ENCODE peak calls at places on chromosome 1, in four cellular contexts. B is K562, U is A549, Y is HepG2. C is an unnamed sample.

GRCh38 chr1:167707942-167708341 is 13.8 kb upstream of the MPZL1 start:
- DNase-seq in U (no peak), Y (no peak), B (no peak), C (no peak)

GRCh38 chr1:223347583-223347982 is 16.4 kb downstream of the SUSD4 start:
- DNase-seq in U (no peak), B (no peak), Y (no peak), C (no peak)

GRCh38 chr1:158445371-158445770 is 16.3 kb upstream of the OR10K1 start:
- DNase-seq in B (no peak), U (no peak), Y (no peak), C (no peak)

GRCh38 chr1:42730988-42731387 is 9.0 kb downstream of the CLDN19 start:
- DNase-seq in Y (no peak), B (peak; percentile 47), U (no peak), C (no peak)

GRCh38 chr1:197921235-197922069 is 4.3 kb downstream of the LHX9 start:
- DNase-seq in Y (no peak), U (no peak), B (no peak), C (peak; percentile 53)

GRCh38 chr1:96472471-96472870 is 249.1 kb upstream of the PTBP2 start:
- DNase-seq in Y (no peak), U (no peak), B (no peak), C (no peak)

GRCh38 chr1:111656093-111657017 is 36.8 kb downstream of the RAP1A start:
- DNase-seq in Y (peak; percentile 49), U (peak; percentile 30), B (peak; percentile 41), C (no peak)

GRCh38 chr1:167991546-167991945 is 54.7 kb upstream of the MPC2 start:
- DNase-seq in Y (no peak), U (no peak), B (no peak), C (no peak)

GRCh38 chr1:229191066-229191674 is 79.7 kb upstream of the RAB4A start:
- DNase-seq in Y (no peak), U (no peak), B (no peak), C (peak; percentile 39)

GRCh38 chr1:19294638-19295037 is 6.1 kb upstream of the AKR7A3 start:
- DNase-seq in B (no peak), U (no peak), Y (no peak), C (no peak)

GRCh38 chr1:223707270-223708000 is 4.9 kb upstream of the CAPN2 start:
- DNase-seq in U (peak; percentile 84), Y (peak; percentile 76), B (peak; percentile 78), C (no peak)

GRCh38 chr1:6612641-6613360 is 730 bp upstream of the PHF13 start:
- DNase-seq in U (no peak), B (peak; percentile 87), Y (peak; percentile 23), C (peak; percentile 50)

GRCh38 chr1:41492341-41492848 is 7.9 kb upstream of the EDN2 start:
- DNase-seq in U (no peak), Y (no peak), B (peak; percentile 86), C (peak; percentile 84)

GRCh38 chr1:213070399-213070798 is 19.4 kb downstream of the RPS6KC1 start:
- DNase-seq in Y (peak; percentile 35), B (no peak), U (no peak), C (no peak)

GRCh38 chr1:167913895-167914502 is at the start of gene ADCY10:
- DNase-seq in Y (peak; percentile 44), B (peak; percentile 29), U (no peak), C (no peak)

GRCh38 chr1:25820247-25821111 is 725 bp downstream of the MTFR1L start:
- DNase-seq in U (peak; percentile 58), B (peak; percentile 79), Y (peak; percentile 69), C (peak; percentile 47)

GRCh38 chr1:109283748-109284600 is 1.0 kb upstream of the PSRC1 start:
- DNase-seq in U (no peak), Y (no peak), B (no peak), C (no peak)

GRCh38 chr1:37764888-37765441 is at the start of gene EPHA10:
- DNase-seq in B (no peak), Y (no peak), U (no peak), C (peak; percentile 91)

GRCh38 chr1:52632732-52633290 is at the start of gene SHISAL2A:
- DNase-seq in Y (no peak), B (no peak), U (no peak), C (peak; percentile 73)

GRCh38 chr1:231606712-231607111 is 19.9 kb upstream of the DISC1 start:
- DNase-seq in Y (no peak), U (no peak), B (no peak), C (no peak)

GRCh38 chr1:218878369-218878768 is 295.3 kb upstream of the LYPLAL1 start:
- DNase-seq in B (no peak), Y (no peak), U (no peak), C (no peak)

GRCh38 chr1:165442053-165442452 is 2.9 kb downstream of the RXRG start:
- DNase-seq in B (no peak), U (no peak), Y (no peak), C (no peak)

GRCh38 chr1:197725044-197725443 is 50.2 kb downstream of the DENND1B start:
- DNase-seq in B (peak; percentile 17), U (no peak), Y (peak; percentile 9), C (no peak)

GRCh38 chr1:182293119-182293589 is 98.4 kb downstream of the GLUL start:
- DNase-seq in B (no peak), U (no peak), Y (peak; percentile 87), C (no peak)

DNA sequence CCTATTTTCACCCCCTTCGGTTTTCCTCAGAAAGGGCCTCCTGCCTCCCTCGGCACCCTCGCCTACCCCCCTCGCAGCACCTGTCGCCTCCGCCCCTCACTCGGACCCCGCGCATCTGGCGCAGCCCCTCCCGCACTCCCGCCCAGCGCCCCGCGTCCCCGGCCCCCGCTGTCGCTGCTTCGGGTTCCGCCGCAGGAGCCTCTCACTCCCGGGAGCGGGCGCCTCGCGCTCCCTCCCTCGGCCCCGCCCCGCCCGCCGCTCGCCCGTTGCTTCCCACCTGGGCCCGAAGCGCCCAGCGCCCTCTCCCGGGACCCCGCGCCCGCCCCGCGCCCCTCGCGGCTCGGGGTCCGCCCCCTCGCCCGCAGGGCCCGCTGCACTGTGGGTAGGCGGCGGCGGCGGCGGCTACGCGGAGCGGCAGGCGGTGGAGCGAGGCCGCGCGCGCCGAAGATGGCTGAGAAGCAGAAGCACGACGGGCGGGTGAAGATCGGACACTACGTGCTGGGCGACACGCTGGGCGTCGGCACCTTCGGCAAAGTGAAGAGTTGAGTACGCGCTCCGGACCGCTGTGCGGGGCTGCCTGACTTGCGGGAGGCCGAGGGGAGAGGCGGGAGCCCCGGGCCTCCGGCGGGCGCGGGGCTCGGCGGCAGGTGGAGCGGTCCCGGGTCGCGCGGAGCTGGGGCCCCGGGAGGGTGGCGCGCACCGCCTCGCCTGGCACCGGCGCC is at the start of gene PRKAA2:
- DNase-seq in Y (peak; percentile 41), U (peak; percentile 21), B (peak; percentile 33), C (peak; percentile 66)
- TF ChIP-seq NR3C1 in Y (no peak), U (no peak), B (no peak), C (no peak)

GRCh38 chr1:50427818-50428779 is 4.9 kb upstream of the DMRTA2 start:
- DNase-seq in Y (no peak), U (no peak), B (no peak), C (peak; percentile 57)

GRCh38 chr1:50427086-50427817 is 4.0 kb upstream of the DMRTA2 start:
- DNase-seq in Y (no peak), B (no peak), U (no peak), C (no peak)

GRCh38 chr1:50426702-50427085 is 3.5 kb upstream of the DMRTA2 start:
- DNase-seq in U (no peak), Y (no peak), B (no peak), C (peak; percentile 29)

GRCh38 chr1:50426108-50426700 is 3.0 kb upstream of the DMRTA2 start:
- DNase-seq in Y (no peak), B (no peak), U (no peak), C (no peak)

GRCh38 chr1:50430010-50430405 is 6.8 kb upstream of the DMRTA2 start:
- DNase-seq in Y (no peak), U (no peak), B (no peak), C (no peak)
- TF ChIP-seq NR3C1 in Y (no peak), U (no peak), B (no peak), C (no peak)

GRCh38 chr1:93275634-93276295 is 69.9 kb upstream of the DR1 start:
- DNase-seq in U (peak; percentile 7), Y (peak; percentile 86), B (no peak), C (no peak)
- TF ChIP-seq NR3C1 in U (no peak), Y (no peak), B (no peak), C (no peak)

GRCh38 chr1:152827173-152827572 is at the start of gene LCE1A:
- DNase-seq in Y (no peak), U (no peak), B (no peak), C (no peak)

GRCh38 chr1:152823291-152823690 is 4.0 kb upstream of the LCE1A start:
- DNase-seq in Y (no peak), B (no peak), U (no peak), C (no peak)

DNA sequence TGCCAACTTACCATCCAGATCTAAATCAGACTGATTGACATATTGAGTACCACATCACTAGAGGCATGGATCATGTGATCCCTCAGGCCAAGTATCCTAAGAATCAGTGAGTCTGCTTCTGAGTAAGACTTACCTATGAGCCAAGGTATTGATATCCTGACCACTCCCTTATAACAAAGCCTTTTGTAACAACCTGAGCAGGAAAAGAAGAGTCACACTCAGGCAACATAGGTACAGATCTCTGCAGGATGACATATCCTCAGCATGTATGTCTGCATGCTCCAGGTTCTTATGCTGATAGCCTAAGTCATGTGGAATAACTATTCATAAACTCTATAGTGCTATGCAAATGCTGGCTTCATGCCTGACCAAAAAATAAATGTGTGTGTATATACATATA is 2.3 kb upstream of the LCE1A start:
- DNase-seq in B (no peak), Y (no peak), U (no peak), C (no peak)
- TF ChIP-seq NR3C1 in B (no peak), Y (no peak), U (no peak), C (no peak)

DNA sequence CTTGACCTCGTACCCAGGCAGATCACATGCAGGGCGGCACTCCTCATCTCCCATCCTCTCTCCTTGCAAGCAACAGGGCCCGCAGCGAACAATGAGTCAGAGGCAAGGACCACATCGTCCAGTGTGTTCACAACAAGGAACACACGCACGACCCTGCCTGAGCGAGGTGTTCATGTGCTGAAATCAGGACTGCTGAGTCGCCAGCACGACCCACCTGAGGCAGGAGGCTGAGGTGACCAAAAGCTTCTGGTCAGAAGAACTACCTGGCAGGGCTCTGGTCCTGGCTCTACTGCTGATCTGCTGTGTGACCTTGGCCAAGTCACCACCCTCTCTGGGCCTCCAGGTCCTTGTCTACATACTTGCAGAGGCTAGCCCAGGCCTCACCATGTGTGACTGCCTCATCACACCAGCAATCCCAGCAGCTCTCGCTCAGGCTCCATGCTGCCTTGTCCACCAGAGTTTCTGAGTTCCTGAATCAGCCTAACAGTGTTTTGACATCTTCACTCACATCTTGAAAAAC is 78.0 kb downstream of the SSBP3 start:
- DNase-seq in B (no peak), Y (no peak), U (no peak), C (no peak)
- TF ChIP-seq NR3C1 in B (no peak), Y (no peak), U (no peak), C (no peak)